ENCODE peak calls at places on chromosomes 12 and 14, in nine cellular contexts. W, Y, X, N, U, I, G, J and R are unnamed samples.

GRCh38 chr12:80756875-80757274 is 40.2 kb downstream of the MYF5 start:
- DNase-seq in W (no peak), Y (no peak), X (peak; percentile 5), N (no peak), U (no peak), I (no peak), G (no peak), J (no peak), R (peak; percentile 55)

GRCh38 chr12:130157998-130158774 is 4.1 kb upstream of the FZD10 start:
- DNase-seq in W (no peak), Y (no peak), X (no peak), N (no peak), U (no peak), I (no peak), G (no peak), J (no peak), R (no peak)

GRCh38 chr14:20723458-20723857 is 22.2 kb upstream of the EDDM3A start:
- DNase-seq in W (no peak), Y (no peak), X (no peak), N (no peak), U (peak; percentile 66), I (no peak), G (no peak), J (no peak), R (peak; percentile 48)

GRCh38 chr12:107415066-107415465 is 270.5 kb upstream of the PWP1 start:
- DNase-seq in W (peak; percentile 74), Y (no peak), X (no peak), N (no peak), U (no peak), I (no peak), G (no peak), J (peak; percentile 67), R (peak; percentile 97)

GRCh38 chr14:64806202-64806861 is 73.4 kb downstream of the SPTB start:
- DNase-seq in W (peak; percentile 80), Y (no peak), X (peak; percentile 39), N (peak; percentile 85), U (no peak), I (no peak), G (peak; percentile 41), J (peak; percentile 91), R (peak; percentile 90)

GRCh38 chr14:74645735-74646134 is 33.7 kb upstream of the LTBP2 start:
- DNase-seq in W (no peak), Y (no peak), X (no peak), N (no peak), U (no peak), I (no peak), G (no peak), J (no peak), R (no peak)

GRCh38 chr12:52633383-52633782 is 15.0 kb upstream of the KRT73 start:
- DNase-seq in W (no peak), Y (peak; percentile 29), X (no peak), N (no peak), U (no peak), I (no peak), G (no peak), J (no peak), R (no peak)

GRCh38 chr12:6451348-6452244 is at the start of gene TAPBPL:
- DNase-seq in W (peak; percentile 71), Y (peak; percentile 89), X (peak; percentile 83), N (peak; percentile 85), U (peak; percentile 73), I (no peak), G (no peak), J (peak; percentile 47), R (peak; percentile 98)

GRCh38 chr14:51564986-51565604 is 86.6 kb upstream of the FRMD6 start:
- DNase-seq in W (peak; percentile 79), Y (no peak), X (no peak), N (peak; percentile 72), U (no peak), I (no peak), G (no peak), J (no peak), R (no peak)

GRCh38 chr12:43815416-43815815 is 9.3 kb upstream of the TWF1 start:
- DNase-seq in W (no peak), Y (no peak), X (no peak), N (no peak), U (no peak), I (no peak), G (no peak), J (no peak), R (no peak)

GRCh38 chr12:2194571-2194970 is 141.8 kb downstream of the CACNA1C start:
- DNase-seq in W (no peak), Y (no peak), X (no peak), N (no peak), U (no peak), I (no peak), G (no peak), J (no peak), R (no peak)

GRCh38 chr12:64086946-64087345 is 135.2 kb downstream of the KICS2 start:
- DNase-seq in W (no peak), Y (no peak), X (no peak), N (no peak), U (no peak), I (no peak), G (no peak), J (no peak), R (no peak)

GRCh38 chr14:95008445-95009217 is 148.7 kb downstream of the DICER1 start:
- DNase-seq in W (no peak), Y (no peak), X (no peak), N (no peak), U (no peak), I (no peak), G (no peak), J (no peak), R (no peak)
- H3K4me2 ChIP-seq in W (no peak overlapping the region), Y (no peak overlapping the region), X (no peak overlapping the region), N (no peak overlapping the region), U (no peak overlapping the region), I (no peak overlapping the region), G (no peak overlapping the region), J (no peak overlapping the region), R (no peak overlapping the region)

DNA sequence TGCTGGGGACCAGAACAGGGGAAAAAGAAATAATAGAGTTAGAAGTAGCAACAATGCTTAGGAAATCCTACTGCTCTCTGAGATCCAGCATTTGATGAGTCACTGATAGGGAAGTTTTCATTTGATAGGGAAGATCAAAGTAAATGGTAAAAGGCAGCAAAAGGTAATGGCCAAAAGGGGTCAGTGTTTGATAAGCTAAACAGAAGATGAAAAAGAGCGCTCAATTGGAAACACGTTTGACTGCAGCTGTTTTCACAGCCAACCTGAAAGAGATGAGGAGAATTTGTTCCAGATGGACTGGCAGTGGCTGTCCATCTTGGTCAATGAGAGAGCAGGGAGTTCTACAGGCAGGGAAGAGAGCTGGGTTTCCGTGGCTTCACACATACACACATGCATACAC is 264.2 kb downstream of the TMEM132C start:
- DNase-seq in W (no peak), Y (peak; percentile 65), X (no peak), N (no peak), U (no peak), I (no peak), G (no peak), J (peak; percentile 4), R (no peak)
- TF ChIP-seq CTCF in W (no peak), Y (peak; percentile 84), X (no peak), N (no peak), U (no peak), I (no peak), G (no peak), J (no peak), R (no peak)

GRCh38 chr12:14937689-14938088 is 648 bp downstream of the ERP27 start:
- DNase-seq in W (no peak), Y (no peak), X (no peak), N (no peak), U (peak; percentile 45), I (peak; percentile 19), G (no peak), J (no peak), R (no peak)

GRCh38 chr12:14935031-14935430 is 3.3 kb downstream of the ERP27 start:
- DNase-seq in W (no peak), Y (no peak), X (no peak), N (peak; percentile 11), U (no peak), I (no peak), G (no peak), J (no peak), R (no peak)

GRCh38 chr12:14937014-14937413 is 1.3 kb downstream of the ERP27 start:
- DNase-seq in W (no peak), Y (no peak), X (no peak), N (no peak), U (no peak), I (no peak), G (no peak), J (no peak), R (no peak)

GRCh38 chr12:14934511-14934910 is 3.8 kb downstream of the ERP27 start:
- DNase-seq in W (no peak), Y (no peak), X (no peak), N (no peak), U (no peak), I (no peak), G (no peak), J (no peak), R (no peak)

GRCh38 chr12:14936224-14936861 is 2.0 kb downstream of the ERP27 start:
- DNase-seq in W (no peak), Y (no peak), X (no peak), N (no peak), U (peak; percentile 82), I (no peak), G (no peak), J (peak; percentile 30), R (peak; percentile 65)
- H3K27ac ChIP-seq in W (no peak overlapping the region), Y (no peak overlapping the region), X (no peak overlapping the region), N (no peak overlapping the region), U (no peak overlapping the region), I (no peak overlapping the region), G (no peak overlapping the region), J (no peak overlapping the region), R (no peak overlapping the region)

GRCh38 chr14:62897057-62897456 is 148.2 kb downstream of the KCNH5 start:
- DNase-seq in W (no peak), Y (no peak), X (no peak), N (no peak), U (no peak), I (no peak), G (no peak), J (no peak), R (no peak)
- H3K4me2 ChIP-seq in W (no peak overlapping the region), Y (no peak overlapping the region), X (no peak overlapping the region), N (no peak overlapping the region), U (peak overlapping the region; percentile 40), I (no peak overlapping the region), G (no peak overlapping the region), J (no peak overlapping the region), R (no peak overlapping the region)

DNA sequence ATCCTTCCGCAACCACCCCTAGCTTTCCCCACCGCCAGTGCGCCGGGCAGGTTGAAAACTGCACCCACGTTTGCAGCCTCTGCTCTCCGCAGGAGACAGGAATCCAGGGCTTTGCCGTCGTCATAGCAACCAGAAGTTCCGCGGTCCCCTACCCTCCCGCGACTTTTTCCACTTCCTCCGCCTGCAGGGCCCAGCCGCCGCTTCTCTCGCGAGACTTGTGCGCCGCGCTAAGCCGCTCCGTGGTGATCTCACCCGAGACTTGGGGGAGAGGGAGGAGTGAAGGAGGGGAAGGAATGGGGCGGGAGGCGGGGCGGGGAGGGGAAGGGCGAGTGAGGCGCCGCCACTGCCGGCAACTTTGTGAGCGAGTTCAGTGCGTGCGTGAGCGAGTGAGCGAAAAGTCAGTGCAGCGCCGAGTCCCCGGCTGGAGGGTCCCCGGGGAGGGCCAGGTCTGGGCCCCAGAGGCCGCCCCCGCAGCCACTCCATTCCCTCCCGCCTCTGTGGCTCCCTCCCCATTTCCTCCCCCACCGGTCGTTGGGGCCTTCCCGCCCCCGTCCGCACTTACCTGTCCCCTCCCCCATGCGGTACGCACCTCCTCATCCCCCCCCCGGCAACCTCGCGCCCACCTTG is 413.0 kb downstream of the PCNX1 start:
- DNase-seq in W (peak; percentile 99), Y (peak; percentile 99), X (peak; percentile 99), N (peak; percentile 97), U (peak; percentile 99), I (peak; percentile 95), G (peak; percentile 93), J (peak; percentile 98), R (peak; percentile 98)
- TF ChIP-seq CTCF in W (no peak), Y (no peak), X (no peak), N (no peak), U (no peak), I (no peak), G (peak; percentile 8), J (no peak), R (no peak)